ENCODE peak calls at places on chromosomes 3 and 15, in five cellular contexts. K is H1, I is LoVo, D is EL, S is GM12892. U is an unnamed sample.

GRCh38 chr3:78754066-78754743 is 1013.6 kb downstream of the ROBO1 start:
- DNase-seq in D (peak), K (no peak), S (no peak), I (no peak), U (no peak)

GRCh38 chr3:41933154-41933676 is 28.7 kb downstream of the ULK4 start:
- DNase-seq in K (peak), I (peak), S (no peak), D (peak), U (no peak)

GRCh38 chr3:111373861-111374260 is 168.1 kb upstream of the CD96 start:
- DNase-seq in K (no peak), S (no peak), D (peak), I (no peak), U (no peak)

GRCh38 chr3:159856496-159857098 is 132.0 kb upstream of the IL12A start:
- DNase-seq in S (no peak), I (no peak), D (no peak), K (no peak), U (no peak)

GRCh38 chr3:18679226-18679625 is 254.1 kb upstream of the SATB1 start:
- DNase-seq in D (no peak), K (no peak), I (no peak), S (no peak), U (no peak)

GRCh38 chr3:115004201-115005140 is 142.6 kb downstream of the ZBTB20 start:
- DNase-seq in S (no peak), I (no peak), K (no peak), D (no peak), U (no peak)

GRCh38 chr15:80779658-80780415 is 667 bp downstream of the CEMIP start:
- DNase-seq in K (peak), D (peak), I (peak), S (no peak), U (no peak)

GRCh38 chr3:142649996-142650693 is 54.0 kb downstream of the PLS1 start:
- DNase-seq in D (no peak), I (no peak), S (no peak), K (no peak), U (no peak)

GRCh38 chr3:13557417-13557816 is 8.5 kb downstream of the FBLN2 start:
- DNase-seq in I (no peak), S (no peak), K (no peak), D (no peak), U (no peak)

GRCh38 chr15:61835476-61836106 is 224.7 kb downstream of the VPS13C start:
- DNase-seq in D (peak), K (peak), S (peak), I (peak), U (peak)

GRCh38 chr3:123089611-123090301 is 22.9 kb downstream of the PDIA5 start:
- DNase-seq in I (no peak), S (no peak), K (no peak), D (no peak), U (no peak)

GRCh38 chr15:96323250-96324162 is 7.0 kb upstream of the NR2F2 start:
- DNase-seq in D (no peak), K (peak), S (no peak), I (no peak), U (no peak)

GRCh38 chr3:150798122-150798618 is 35.2 kb upstream of the SIAH2 start:
- DNase-seq in I (no peak), S (no peak), D (no peak), K (no peak), U (no peak)

GRCh38 chr3:175356899-175357324 is 497.8 kb downstream of the NAALADL2 start:
- DNase-seq in S (no peak), D (peak), I (no peak), K (no peak), U (no peak)

GRCh38 chr3:134904333-134904771 is 109.3 kb downstream of the EPHB1 start:
- DNase-seq in D (no peak), K (no peak), I (no peak), S (peak), U (no peak)

U was measured in lung.